ENCODE peak calls at places on chromosomes 3 and 15, in six cellular contexts. Y is HepG2, W is SK-N-SH, Z is H1, U is K562, L is GM12878. I is an unnamed sample.

GRCh38 chr3:24936574-24936973 is 441.9 kb upstream of the THRB start:
- DNase-seq in Y (no peak), W (no peak), Z (no peak), U (no peak), L (no peak), I (no peak)

GRCh38 chr3:181974198-181974597 is 262.5 kb downstream of the SOX2 start:
- DNase-seq in Y (no peak), W (no peak), Z (no peak), U (no peak), L (no peak), I (no peak)

GRCh38 chr15:99211926-99212325 is 37.5 kb downstream of the TTC23 start:
- DNase-seq in Y (no peak), W (no peak), Z (no peak), U (no peak), L (no peak), I (peak; percentile 20)

GRCh38 chr15:31303434-31304073 is 23.1 kb upstream of the KLF13 start:
- DNase-seq in Y (no peak), W (no peak), Z (peak; percentile 59), U (peak; percentile 71), L (no peak), I (no peak)

GRCh38 chr3:57170946-57171345 is 5.8 kb upstream of the IL17RD start:
- DNase-seq in Y (no peak), W (no peak), Z (no peak), U (no peak), L (no peak), I (no peak)

GRCh38 chr3:154307363-154307762 is 16.9 kb downstream of the DHX36 start:
- DNase-seq in Y (no peak), W (no peak), Z (no peak), U (no peak), L (no peak), I (no peak)

GRCh38 chr3:73709712-73710111 is 85.0 kb upstream of the PDZRN3 start:
- DNase-seq in Y (no peak), W (no peak), Z (no peak), U (no peak), L (no peak), I (no peak)

GRCh38 chr3:156637480-156638022 is 36.8 kb upstream of the TIPARP start:
- DNase-seq in Y (no peak), W (no peak), Z (no peak), U (no peak), L (no peak), I (no peak)

GRCh38 chr15:65920121-65920520 is 50.8 kb downstream of the RAB11A start:
- DNase-seq in Y (no peak), W (no peak), Z (no peak), U (no peak), L (no peak), I (no peak)

GRCh38 chr15:94107652-94108051 is 123.7 kb upstream of the MCTP2 start:
- DNase-seq in Y (no peak), W (no peak), Z (no peak), U (no peak), L (no peak), I (no peak)

GRCh38 chr3:122263974-122264588 is 61.0 kb upstream of the CSTA start:
- DNase-seq in Y (no peak), W (no peak), Z (no peak), U (no peak), L (no peak), I (no peak)

GRCh38 chr15:101320501-101321052 is 25.5 kb upstream of the SNRPA1 start:
- DNase-seq in Y (no peak), W (no peak), Z (peak; percentile 71), U (no peak), L (no peak), I (peak; percentile 51)

GRCh38 chr15:79492065-79492464 is 59.9 kb downstream of the MINAR1 start:
- DNase-seq in Y (no peak), W (no peak), Z (no peak), U (no peak), L (no peak), I (no peak)

GRCh38 chr3:78848392-78849288 is 919.2 kb downstream of the ROBO1 start:
- DNase-seq in Y (peak; percentile 96), W (no peak), Z (no peak), U (no peak), L (no peak), I (no peak)

GRCh38 chr3:32467333-32468070 is 35.1 kb downstream of the CMTM6 start:
- DNase-seq in Y (no peak), W (peak; percentile 91), Z (peak; percentile 95), U (peak; percentile 94), L (no peak), I (peak; percentile 52)

GRCh38 chr3:38834110-38834509 is 18.1 kb upstream of the SCN10A start:
- DNase-seq in Y (peak; percentile 50), W (no peak), Z (peak; percentile 60), U (peak; percentile 26), L (no peak), I (peak; percentile 81)

GRCh38 chr3:195875482-195876236 is 32.7 kb downstream of the TNK2 start:
- DNase-seq in Y (no peak), W (no peak), Z (no peak), U (no peak), L (no peak), I (no peak)

GRCh38 chr3:137766069-137766960 is 2.2 kb downstream of the SOX14 start:
- DNase-seq in Y (no peak), W (peak; percentile 27), Z (peak; percentile 64), U (no peak), L (no peak), I (no peak)

GRCh38 chr15:41031232-41032078 is 78.2 kb downstream of the CHAC1 start:
- DNase-seq in Y (no peak), W (no peak), Z (no peak), U (no peak), L (no peak), I (no peak)

GRCh38 chr3:127288921-127289645 is 1.2 kb upstream of the PRR20G start:
- DNase-seq in Y (peak; percentile 22), W (no peak), Z (no peak), U (no peak), L (no peak), I (no peak)

GRCh38 chr3:70387889-70388288 is 75.5 kb upstream of the MDFIC2 start:
- DNase-seq in Y (no peak), W (no peak), Z (no peak), U (no peak), L (no peak), I (no peak)

DNA sequence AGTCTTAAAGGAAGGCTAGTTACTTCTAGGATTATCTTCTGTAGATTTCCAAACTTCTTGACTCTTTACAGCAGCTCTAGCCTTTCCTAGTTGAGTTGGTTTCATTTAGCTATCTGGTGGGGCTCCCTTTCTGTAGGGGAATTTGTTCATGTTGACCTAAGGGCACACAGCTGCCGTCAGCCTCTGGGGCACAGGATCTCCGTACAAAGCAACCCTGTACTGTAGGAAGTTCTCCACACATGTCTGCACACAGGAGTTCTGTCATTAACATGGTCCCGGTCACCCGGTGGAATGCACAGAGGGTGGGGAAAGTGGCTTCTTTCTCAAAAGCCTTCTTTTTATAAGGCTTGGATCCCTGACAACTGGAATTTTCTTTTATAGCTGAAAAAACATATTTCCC is 88.7 kb upstream of the TNIK start:
- DNase-seq in Y (peak; percentile 44), W (no peak), Z (no peak), U (no peak), L (no peak), I (peak; percentile 18)
- H2AFZ ChIP-seq in Y (no peak overlapping the region), W (no peak overlapping the region), Z (peak overlapping the region; percentile 34), U (peak overlapping the region; percentile 61), L (peak overlapping the region; percentile 21), I (peak overlapping the region; percentile 9)

DNA sequence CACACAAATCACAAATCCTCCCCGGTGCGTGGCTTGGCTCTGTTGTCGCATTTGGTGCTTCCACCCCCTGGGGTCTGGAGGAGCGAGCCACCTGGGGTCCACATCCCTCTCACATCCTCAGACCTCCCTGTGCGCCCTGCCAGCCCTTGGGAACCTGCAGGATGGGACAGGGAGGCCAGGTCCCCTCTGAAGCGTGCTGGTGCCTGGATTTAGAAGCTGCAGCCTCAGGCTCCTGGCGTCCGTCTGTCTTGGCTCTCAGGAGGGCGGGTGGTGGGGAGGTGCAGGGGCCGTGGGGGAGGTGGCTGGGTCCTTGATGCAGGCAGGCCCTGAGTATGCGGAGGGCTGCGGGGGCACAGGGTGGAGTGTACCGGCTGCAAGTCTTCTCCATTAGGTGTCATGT is 38.4 kb downstream of the RGMA start:
- DNase-seq in Y (no peak), W (no peak), Z (no peak), U (no peak), L (no peak), I (no peak)
- TF ChIP-seq USF2 in Y (no peak), W (no peak), Z (no peak), U (no peak), L (no peak), I (no peak)

GRCh38 chr3:100560426-100560825 is 49.0 kb upstream of the ADGRG7 start:
- DNase-seq in Y (no peak), W (no peak), Z (no peak), U (no peak), L (no peak), I (peak; percentile 42)

GRCh38 chr3:100563228-100563627 is 46.2 kb upstream of the ADGRG7 start:
- DNase-seq in Y (no peak), W (no peak), Z (no peak), U (no peak), L (no peak), I (no peak)

GRCh38 chr3:100561459-100562158 is 47.8 kb upstream of the ADGRG7 start:
- DNase-seq in Y (no peak), W (no peak), Z (no peak), U (no peak), L (no peak), I (peak; percentile 86)

GRCh38 chr3:100563652-100564215 is 45.7 kb upstream of the ADGRG7 start:
- DNase-seq in Y (no peak), W (no peak), Z (no peak), U (no peak), L (no peak), I (no peak)

DNA sequence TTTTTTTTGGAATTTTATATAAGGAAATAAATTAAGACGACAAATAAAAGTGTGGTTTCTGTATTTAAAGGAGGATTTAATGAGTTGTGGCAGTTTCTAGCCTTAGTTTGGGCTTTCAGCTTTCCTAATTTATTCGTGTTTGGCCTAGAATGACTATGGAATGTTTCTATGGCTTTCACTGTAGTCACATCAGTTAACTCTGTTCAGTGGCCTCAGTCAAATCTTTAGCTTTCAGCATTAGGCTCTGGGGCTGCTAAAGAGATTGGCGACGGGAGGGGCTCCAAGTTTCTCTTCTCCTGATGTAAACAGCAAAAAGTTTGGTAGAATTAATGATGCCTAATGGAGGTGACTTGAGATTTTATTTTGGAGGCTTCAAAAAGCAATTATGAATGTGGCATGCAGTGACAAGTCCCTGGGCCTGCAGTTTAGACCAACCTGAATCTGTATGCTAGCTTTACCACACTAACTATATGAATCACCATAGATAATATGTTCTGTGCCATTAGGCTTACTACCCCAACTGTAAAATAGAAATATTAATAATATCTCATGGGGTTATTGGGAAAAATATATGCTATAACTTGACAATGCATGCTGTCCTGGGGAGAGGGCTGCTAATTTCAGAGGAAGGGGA is 47.1 kb upstream of the ADGRG7 start:
- DNase-seq in Y (no peak), W (no peak), Z (no peak), U (no peak), L (no peak), I (no peak)
- H2AFZ ChIP-seq in Y (no peak overlapping the region), W (no peak overlapping the region), Z (no peak overlapping the region), U (no peak overlapping the region), L (no peak overlapping the region), I (no peak overlapping the region)

DNA sequence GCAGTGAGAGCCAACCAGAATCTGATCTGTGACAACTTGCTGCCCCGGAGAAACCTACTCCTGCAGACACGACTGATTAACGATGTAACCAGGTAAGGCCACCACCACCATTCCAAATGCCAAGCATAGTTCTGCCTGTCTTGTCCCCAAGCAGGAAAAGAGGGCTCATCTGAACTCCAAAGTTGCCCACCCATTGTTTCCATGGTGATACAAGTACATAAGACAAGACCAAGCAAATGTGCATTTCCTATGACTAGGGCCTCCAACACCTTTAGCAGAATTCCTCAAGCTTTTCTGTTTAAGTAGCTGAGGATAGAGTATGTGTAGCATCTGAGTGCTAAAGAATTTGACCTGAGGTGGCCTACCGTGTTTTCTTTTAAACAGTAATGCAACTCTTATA is 290.7 kb downstream of the RYR3 start:
- DNase-seq in Y (no peak), W (no peak), Z (no peak), U (no peak), L (no peak), I (no peak)
- TF ChIP-seq USF2 in Y (no peak), W (no peak), Z (no peak), U (no peak), L (no peak), I (no peak)

I was measured in IMR-90.